ENCODE peak calls at places on chromosomes 7 and 10, in nine cellular contexts. G is stimulated activated CD8-positive, alpha-beta memory T cell treated with anti-CD3 and anti-CD28 coated beads, Interleukin-2, amount 100 ng/mL, for 1 hour; S is occipital lobe; O is hippocampal formation; D is T1000; H is NCI-H69; T is H9; Q is anterior cingulate cortex; K is KG1. U is an unnamed sample.

GRCh38 chr10:44564801-44565200 is 179.9 kb upstream of the CXCL12 start:
- DNase-seq in O (no peak), D (no peak), S (no peak), K (no peak), H (no peak), G (no peak), Q (no peak), T (no peak), U (no peak)

GRCh38 chr7:43649755-43650274 is 66.9 kb downstream of the STK17A start:
- DNase-seq in S (no peak), O (no peak), G (peak), Q (no peak), H (peak), D (no peak), T (no peak), K (peak), U (peak)

GRCh38 chr7:47380325-47381131 is 201.4 kb downstream of the TNS3 start:
- DNase-seq in H (peak), S (no peak), O (no peak), K (no peak), D (no peak), Q (no peak), T (peak), G (no peak), U (no peak)

GRCh38 chr7:105270117-105270516 is 118.6 kb downstream of the SRPK2 start:
- DNase-seq in T (no peak), K (no peak), O (no peak), D (no peak), S (no peak), H (peak), G (no peak), Q (no peak), U (no peak)

GRCh38 chr10:48978318-48978717 is 38.7 kb upstream of the LRRC18 start:
- DNase-seq in Q (no peak), H (no peak), O (no peak), T (no peak), D (no peak), S (no peak), G (no peak), K (no peak), U (no peak)

GRCh38 chr10:32957341-32958084 is 517 bp downstream of the ITGB1 start:
- DNase-seq in K (no peak), Q (no peak), T (peak), O (peak), S (peak), G (no peak), H (peak), D (peak), U (no peak)

GRCh38 chr10:4807803-4808507 is 18.1 kb upstream of the AKR1E2 start:
- DNase-seq in D (no peak), T (no peak), H (no peak), S (no peak), G (no peak), O (no peak), Q (no peak), K (no peak), U (no peak)

GRCh38 chr7:6652446-6653011 is 15.4 kb downstream of the ZNF316 start:
- DNase-seq in H (no peak), Q (no peak), G (no peak), K (no peak), O (no peak), D (no peak), S (no peak), T (no peak), U (no peak)

GRCh38 chr10:79984851-79985250 is 35.9 kb upstream of the SFTPD start:
- DNase-seq in T (peak), D (no peak), O (no peak), G (no peak), Q (no peak), K (no peak), S (no peak), H (no peak), U (no peak)

GRCh38 chr10:60441515-60441914 is 51.8 kb upstream of the ANK3 start:
- DNase-seq in G (no peak), D (no peak), T (no peak), O (no peak), H (peak), K (no peak), Q (no peak), S (no peak), U (no peak)

GRCh38 chr7:126856691-126857291 is 395.9 kb downstream of the GRM8 start:
- DNase-seq in O (no peak), K (no peak), Q (no peak), H (peak), D (no peak), S (no peak), T (no peak), G (no peak), U (no peak)

GRCh38 chr7:112648781-112649180 is 141.4 kb downstream of the TMEM168 start:
- DNase-seq in O (no peak), T (no peak), H (no peak), S (no peak), D (no peak), Q (no peak), G (no peak), K (no peak), U (no peak)

GRCh38 chr10:21257919-21258318 is 267.6 kb downstream of the SKIDA1 start:
- DNase-seq in K (no peak), H (no peak), Q (no peak), O (no peak), T (no peak), G (no peak), D (no peak), S (no peak), U (no peak)

GRCh38 chr10:96261930-96262329 is 9.4 kb downstream of the BLNK start:
- DNase-seq in T (no peak), H (no peak), G (no peak), D (no peak), S (no peak), Q (no peak), O (no peak), K (no peak), U (no peak)

GRCh38 chr7:108589874-108590273 is 20.2 kb downstream of the DNAJB9 start:
- DNase-seq in K (no peak), D (no peak), G (no peak), H (peak), Q (no peak), S (no peak), T (no peak), O (no peak), U (no peak)

GRCh38 chr10:75801121-75801520 is 369.7 kb downstream of the LRMDA start:
- DNase-seq in K (no peak), Q (no peak), D (no peak), G (no peak), O (no peak), H (no peak), T (no peak), S (no peak), U (no peak)

GRCh38 chr10:17035446-17035845 is 94.2 kb downstream of the CUBN start:
- DNase-seq in O (no peak), G (no peak), Q (no peak), H (no peak), D (no peak), K (no peak), S (no peak), T (no peak), U (no peak)

GRCh38 chr7:98474558-98474957 is 73.7 kb upstream of the BAIAP2L1 start:
- DNase-seq in O (no peak), Q (no peak), T (no peak), G (no peak), S (no peak), K (no peak), D (no peak), H (no peak), U (no peak)

GRCh38 chr7:39501358-39501757 is 64.8 kb upstream of the YAE1 start:
- DNase-seq in Q (no peak), G (no peak), S (no peak), D (no peak), K (no peak), T (no peak), O (no peak), H (no peak), U (no peak)

GRCh38 chr7:27519801-27520200 is 142.9 kb downstream of the HIBADH start:
- DNase-seq in O (no peak), S (no peak), H (peak), Q (no peak), K (no peak), T (no peak), G (no peak), D (no peak), U (no peak)

GRCh38 chr7:19066109-19066508 is 51.3 kb downstream of the TWIST1 start:
- DNase-seq in D (no peak), T (no peak), S (no peak), H (no peak), K (no peak), G (no peak), O (no peak), Q (no peak), U (no peak)

GRCh38 chr10:119026301-119027110 is 3.0 kb upstream of the NANOS1 start:
- DNase-seq in O (no peak), H (no peak), Q (no peak), G (no peak), T (no peak), K (no peak), S (no peak), D (no peak), U (no peak)

GRCh38 chr10:78756604-78757442 is 311.9 kb upstream of the ZMIZ1 start:
- DNase-seq in S (peak), Q (peak), G (no peak), O (peak), H (no peak), D (peak), T (no peak), K (peak), U (peak)

GRCh38 chr7:111164442-111164841 is 73.5 kb downstream of the LRRN3 start:
- DNase-seq in D (no peak), Q (no peak), K (no peak), S (no peak), T (no peak), H (peak), O (no peak), G (no peak), U (no peak)

GRCh38 chr10:79380125-79380917 is 33.1 kb downstream of the PPIF start:
- DNase-seq in O (no peak), D (no peak), H (peak), Q (no peak), K (no peak), S (no peak), G (no peak), T (peak), U (no peak)

GRCh38 chr10:49612513-49613159 is 1.2 kb upstream of the CHAT start:
- DNase-seq in D (no peak), S (no peak), H (peak), K (no peak), O (no peak), G (no peak), T (peak), Q (no peak), U (no peak)

GRCh38 chr10:52472406-52473146 is 158.5 kb downstream of the DKK1 start:
- DNase-seq in S (no peak), D (no peak), T (no peak), Q (no peak), G (no peak), O (no peak), K (no peak), H (no peak), U (no peak)

GRCh38 chr7:27300401-27300800 is 57.8 kb downstream of the EVX1 start:
- DNase-seq in G (no peak), K (no peak), T (no peak), O (no peak), Q (no peak), S (no peak), D (no peak), H (peak), U (no peak)

GRCh38 chr7:36600869-36601530 is 123.3 kb downstream of the AOAH start:
- DNase-seq in H (peak), O (no peak), D (no peak), G (no peak), S (no peak), K (no peak), Q (no peak), T (no peak), U (no peak)

GRCh38 chr10:10394933-10395658 is 622.6 kb upstream of the CELF2 start:
- DNase-seq in O (no peak), H (no peak), T (no peak), G (no peak), S (no peak), D (no peak), Q (no peak), K (no peak), U (no peak)

GRCh38 chr10:113158183-113158582 is 208.1 kb downstream of the TCF7L2 start:
- DNase-seq in G (no peak), H (no peak), S (no peak), Q (no peak), K (no peak), O (no peak), D (no peak), T (no peak), U (no peak)

GRCh38 chr7:42673951-42674350 is 237.9 kb downstream of the C7orf25 start:
- DNase-seq in K (no peak), D (no peak), Q (no peak), G (no peak), H (no peak), O (no peak), T (no peak), S (no peak), U (no peak)

GRCh38 chr7:27235387-27236052 is 7.1 kb upstream of the EVX1 start:
- DNase-seq in D (peak), O (peak), S (no peak), H (peak), K (no peak), Q (no peak), T (peak), G (no peak), U (no peak)

GRCh38 chr7:107810626-107811025 is 7.6 kb upstream of the SLC26A3 start:
- DNase-seq in S (no peak), K (no peak), G (no peak), H (no peak), T (no peak), D (no peak), O (no peak), Q (no peak), U (no peak)

GRCh38 chr7:10022957-10023356 is 950.7 kb upstream of the PHF14 start:
- DNase-seq in Q (no peak), K (no peak), O (peak), T (peak), S (no peak), H (peak), G (no peak), D (no peak), U (no peak)

U was measured in SIG-M5.